ENCODE peak calls at places on chromosome 20, in seven cellular contexts. W is aorta, V is heart right ventricle, H is body of pancreas, D is mammary epithelial cell, E is adrenal gland, Y is left ventricle myocardium inferior. P is an unnamed sample. For H3K36me3, the result is how much of the 10 kb centered on the place peaks cover.

GRCh38 chr20:45798935-45799642 is 7.3 kb downstream of the DNTTIP1 start:
- DNase-seq in Y (no peak), E (peak), D (peak), V (no peak), W (peak), H (peak), P (peak)

GRCh38 chr20:46312075-46312944 is 4.0 kb upstream of the CDH22 start:
- DNase-seq in W (no peak), H (no peak), V (no peak), D (no peak), E (no peak), Y (no peak), P (no peak)

GRCh38 chr20:19120569-19120968 is 91.9 kb upstream of the SLC24A3 start:
- DNase-seq in Y (no peak), E (no peak), D (no peak), H (no peak), V (no peak), W (no peak), P (no peak)

GRCh38 chr20:35319206-35320197 is 27.3 kb upstream of the FAM83C start:
- DNase-seq in Y (no peak), E (no peak), W (no peak), V (no peak), H (no peak), D (no peak), P (peak)

GRCh38 chr20:4985658-4986057 is 15.7 kb downstream of the SLC23A2 start:
- DNase-seq in D (no peak), H (no peak), E (no peak), W (no peak), Y (no peak), V (no peak), P (no peak)

GRCh38 chr20:9460518-9460917 is 53.9 kb upstream of the LAMP5 start:
- DNase-seq in Y (no peak), W (no peak), D (peak), V (no peak), E (no peak), H (no peak), P (peak)

GRCh38 chr20:1629321-1629720 is 9.5 kb upstream of the SIRPB1 start:
- DNase-seq in Y (no peak), W (no peak), D (no peak), E (no peak), V (no peak), H (no peak), P (no peak)

GRCh38 chr20:890671-891070 is 25.5 kb downstream of the ANGPT4 start:
- DNase-seq in Y (no peak), V (no peak), D (no peak), H (no peak), W (no peak), E (no peak), P (no peak)

GRCh38 chr20:19786311-19786710 is 28.3 kb downstream of the RIN2 start:
- DNase-seq in E (peak), Y (peak), D (peak), W (no peak), H (peak), V (peak), P (peak)

GRCh38 chr20:44465001-44465560 is 10.6 kb upstream of the TTPAL start:
- DNase-seq in D (peak), W (peak), E (no peak), V (no peak), H (peak), Y (no peak), P (no peak)

GRCh38 chr20:12113468-12114371 is 196.0 kb downstream of the BTBD3 start:
- DNase-seq in V (no peak), H (peak), W (no peak), E (no peak), Y (no peak), D (peak), P (no peak)

GRCh38 chr20:64216036-64216435 is 39.5 kb upstream of the PCMTD2 start:
- DNase-seq in Y (no peak), D (no peak), E (peak), V (no peak), W (no peak), H (peak), P (no peak)

GRCh38 chr20:35023624-35024023 is 68.0 kb downstream of the MYH7B start:
- DNase-seq in Y (no peak), H (no peak), D (no peak), E (no peak), V (no peak), W (no peak), P (no peak)

GRCh38 chr20:45545754-45546453 is 1.3 kb downstream of the EPPIN start:
- DNase-seq in W (no peak), Y (no peak), D (peak), V (no peak), H (no peak), E (no peak), P (peak)

GRCh38 chr20:46523108-46523507 is 9.7 kb upstream of the ZNF334 start:
- DNase-seq in E (no peak), W (no peak), Y (no peak), H (no peak), D (no peak), V (no peak), P (no peak)

GRCh38 chr20:25005661-25006060 is 13.1 kb upstream of the APMAP start:
- DNase-seq in W (peak), E (peak), Y (no peak), H (no peak), V (no peak), D (no peak), P (no peak)

GRCh38 chr20:32205502-32206382 is 1.8 kb downstream of the PLAGL2 start:
- DNase-seq in Y (no peak), W (no peak), D (peak), E (no peak), H (no peak), V (no peak), P (no peak)

GRCh38 chr20:46557231-46557956 is 6.9 kb upstream of the OCSTAMP start:
- DNase-seq in W (no peak), V (no peak), H (no peak), Y (no peak), E (no peak), D (peak), P (no peak)

GRCh38 chr20:45229264-45230056 is 8.3 kb downstream of the SEMG2 start:
- DNase-seq in H (peak), Y (no peak), W (no peak), E (no peak), V (peak), D (peak), P (no peak)

GRCh38 chr20:13424174-13424833 is 203.2 kb downstream of the ISM1 start:
- DNase-seq in D (no peak), V (no peak), W (no peak), H (peak), Y (no peak), E (no peak), P (no peak)

GRCh38 chr20:43836790-43837189 is 77.9 kb upstream of the TOX2 start:
- DNase-seq in Y (no peak), E (no peak), V (no peak), H (no peak), D (no peak), W (no peak), P (no peak)

GRCh38 chr20:42530855-42531674 is 658.6 kb downstream of the PTPRT start:
- DNase-seq in W (no peak), D (no peak), H (peak), V (no peak), Y (no peak), E (peak), P (no peak)

GRCh38 chr20:462199-462991 is at the start of gene TBC1D20:
- DNase-seq in E (peak), W (peak), V (peak), D (peak), Y (peak), H (peak), P (peak)

GRCh38 chr20:35597186-35597585 is 18.4 kb upstream of the SPAG4 start:
- DNase-seq in D (no peak), W (peak), H (no peak), V (no peak), E (no peak), Y (no peak), P (no peak)

GRCh38 chr20:48659888-48660287 is 167.9 kb downstream of the PREX1 start:
- DNase-seq in D (no peak), H (peak), E (no peak), W (peak), V (no peak), Y (no peak), P (no peak)

GRCh38 chr20:24722586-24722985 is 226.5 kb upstream of the CST7 start:
- DNase-seq in V (no peak), Y (no peak), D (no peak), H (no peak), W (no peak), E (no peak), P (no peak)

GRCh38 chr20:34979366-34980153 is 23.9 kb downstream of the MYH7B start:
- DNase-seq in E (no peak), W (no peak), D (no peak), H (no peak), V (peak), Y (peak), P (no peak)

GRCh38 chr20:58073945-58074920 is 154.2 kb downstream of the ANKRD60 start:
- DNase-seq in W (no peak), V (no peak), E (peak), D (peak), H (peak), Y (no peak), P (peak)

GRCh38 chr20:61695741-61696140 is 369.9 kb downstream of the TAF4 start:
- DNase-seq in H (no peak), V (no peak), Y (no peak), D (no peak), E (no peak), W (no peak), P (no peak)

GRCh38 chr20:4805663-4806449 is 84.1 kb downstream of the PRND start:
- DNase-seq in D (no peak), Y (no peak), W (no peak), E (no peak), V (no peak), H (no peak), P (no peak)

GRCh38 chr20:51542894-51543788 is 622 bp upstream of the NFATC2 start:
- DNase-seq in E (no peak), H (no peak), Y (no peak), V (no peak), W (no peak), D (no peak), P (no peak)
- H3K27ac ChIP-seq in E (no peak), H (no peak), Y (peak), V (peak), W (no peak), D (no peak), P (no peak)

GRCh38 chr20:50153500-50154377 is at the start of gene PEDS1:
- DNase-seq in H (peak), V (peak), W (peak), Y (peak), D (peak), E (peak), P (peak)

GRCh38 chr20:50151034-50151743 is 2.3 kb downstream of the PEDS1 start:
- DNase-seq in W (no peak), Y (no peak), D (peak), H (peak), V (no peak), E (no peak), P (no peak)

GRCh38 chr20:50153153-50153499 is 397 bp downstream of the PEDS1 start:
- DNase-seq in H (no peak), V (no peak), Y (no peak), E (peak), W (no peak), D (no peak), P (no peak)

GRCh38 chr20:50149481-50150254 is 3.9 kb downstream of the PEDS1 start:
- DNase-seq in W (no peak), H (peak), E (no peak), D (no peak), V (no peak), Y (no peak), P (no peak)

GRCh38 chr20:50152394-50153152 is 950 bp downstream of the PEDS1 start:
- DNase-seq in Y (no peak), E (no peak), W (no peak), H (peak), V (no peak), D (peak), P (no peak)
- H3K36me3 ChIP-seq in Y (under half), E (under half), W (under half), H (under half), V (under half), D (under half), P (under half)

DNA sequence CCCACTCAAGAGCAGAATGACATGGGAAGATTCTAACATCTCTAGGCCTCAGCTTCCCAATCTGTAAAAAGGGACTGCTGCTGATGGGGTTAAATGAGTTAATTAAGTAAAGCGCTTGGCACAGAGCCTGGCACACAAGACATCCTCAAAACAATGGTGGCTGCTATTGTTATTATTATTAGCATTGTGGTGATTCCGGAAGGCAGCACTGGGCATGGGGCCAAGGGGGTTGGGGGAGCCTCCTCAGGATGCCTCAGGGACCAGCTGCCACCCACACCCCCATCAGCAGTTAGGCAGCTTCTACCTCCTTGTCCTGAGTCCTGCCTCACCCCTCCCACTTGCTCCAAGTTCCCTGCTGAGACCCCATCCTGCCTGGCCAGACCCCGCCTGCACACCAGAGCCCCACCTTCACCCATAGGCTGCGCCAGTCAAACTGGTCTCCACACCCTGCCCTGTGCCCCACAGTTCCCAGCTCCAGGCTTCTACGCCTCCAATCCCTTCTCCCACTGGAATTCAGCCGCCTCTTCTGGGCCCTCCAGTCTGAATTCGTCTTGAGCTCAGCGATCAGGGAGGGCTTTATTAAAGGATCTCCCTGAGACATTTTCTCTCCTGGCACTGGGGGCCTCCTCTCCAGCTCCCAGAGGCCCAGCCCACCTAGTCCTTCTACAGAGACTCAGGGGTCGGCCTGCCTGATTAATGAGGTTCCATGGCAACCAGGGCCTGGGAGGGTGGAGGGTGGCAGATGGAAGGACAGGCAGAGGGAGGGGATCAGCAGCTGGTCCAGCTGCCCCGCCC is 1.5 kb downstream of the E2F1 start:
- DNase-seq in Y (no peak), E (peak), V (no peak), D (no peak), H (no peak), W (no peak), P (no peak)
- H3K4me3 ChIP-seq in Y (peak), E (no peak), V (peak), D (peak), H (no peak), W (no peak), P (peak)

DNA sequence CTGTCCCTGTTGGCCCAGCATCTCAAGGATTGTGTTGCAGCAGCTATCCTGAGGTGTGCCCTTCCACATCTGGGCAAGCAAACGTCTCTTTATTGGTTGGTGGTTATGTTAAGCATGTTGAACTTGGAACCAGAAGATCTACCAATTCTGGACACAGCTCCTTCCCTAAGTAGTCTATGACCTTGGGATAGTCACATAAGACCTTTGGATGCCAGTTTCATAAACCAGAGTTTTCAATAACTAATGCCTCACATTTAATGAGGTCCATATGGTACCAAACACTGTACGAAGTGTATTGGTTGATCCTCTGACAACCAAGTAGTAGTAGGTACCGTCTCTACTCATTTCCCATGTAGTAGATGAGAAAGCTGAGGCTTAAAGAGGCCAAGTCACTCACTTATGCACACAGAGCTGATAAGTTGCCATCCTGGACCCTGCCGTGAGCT is 3.7 kb downstream of the CYP24A1 start:
- DNase-seq in D (no peak), H (no peak), W (no peak), Y (no peak), V (no peak), E (no peak), P (no peak)
- H3K27ac ChIP-seq in D (no peak), H (no peak), W (no peak), Y (no peak), V (no peak), E (no peak), P (no peak)

GRCh38 chr20:21100590-21101452 is 5.3 kb downstream of the LINC00237 start:
- DNase-seq in W (peak), V (no peak), D (no peak), Y (no peak), E (no peak), H (no peak), P (no peak)

GRCh38 chr20:21101453-21102251 is 4.5 kb downstream of the LINC00237 start:
- DNase-seq in W (peak), H (peak), Y (no peak), E (no peak), D (no peak), V (no peak), P (no peak)

GRCh38 chr20:21102252-21102609 is 3.9 kb downstream of the LINC00237 start:
- DNase-seq in E (no peak), H (no peak), W (no peak), V (no peak), Y (no peak), D (no peak), P (no peak)

GRCh38 chr20:21099653-21100589 is 6.2 kb downstream of the LINC00237 start:
- DNase-seq in D (no peak), V (peak), W (peak), H (peak), E (no peak), Y (peak), P (no peak)

GRCh38 chr20:21096321-21097043 is 9.7 kb downstream of the LINC00237 start:
- DNase-seq in D (no peak), E (no peak), V (no peak), Y (no peak), W (no peak), H (no peak), P (peak)
- H3K36me3 ChIP-seq in D (under half), E (under half), V (under half), Y (under half), W (under half), H (under half), P (under half)

DNA sequence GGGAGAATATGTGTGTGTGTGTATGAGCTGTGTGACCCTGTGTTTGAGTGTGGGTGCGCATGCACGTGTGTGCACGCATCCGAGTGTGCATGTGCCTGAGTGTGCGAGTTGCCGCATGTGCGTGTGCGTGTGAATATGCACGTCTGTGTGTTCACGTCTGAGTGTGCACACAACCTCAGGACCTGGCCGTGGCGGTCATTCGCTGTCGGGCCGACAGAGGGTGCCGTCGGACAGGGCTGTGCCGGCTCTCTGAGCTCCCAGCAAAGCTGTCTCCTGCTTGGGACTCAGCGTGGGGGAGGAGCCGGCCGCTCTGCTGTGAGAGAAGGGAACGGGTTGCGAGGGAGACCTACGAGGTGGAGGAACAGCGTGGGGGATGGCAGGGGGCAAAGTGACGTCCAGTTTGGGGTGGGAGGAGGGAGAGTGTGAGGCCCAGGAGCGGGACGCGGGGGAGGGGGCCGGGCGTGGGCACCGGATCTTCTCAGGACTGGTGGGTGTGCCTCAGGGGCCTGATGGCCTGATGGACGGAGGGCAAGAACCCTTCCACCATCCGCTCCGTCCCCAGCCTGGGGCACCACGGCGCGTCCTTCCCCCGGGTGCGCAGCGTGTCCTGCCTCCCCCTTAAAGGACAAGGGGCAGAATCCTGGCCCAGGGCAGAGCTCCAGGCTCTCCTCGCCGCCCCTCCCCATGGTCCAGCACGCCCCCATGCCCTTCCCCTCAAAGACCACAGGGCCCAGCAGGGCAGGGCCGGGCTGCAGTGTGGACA is 19.9 kb downstream of the SLC17A9 start:
- DNase-seq in D (peak), E (peak), Y (peak), H (peak), V (peak), W (peak), P (peak)
- H3K4me3 ChIP-seq in D (peak), E (no peak), Y (peak), H (no peak), V (peak), W (no peak), P (peak)

GRCh38 chr20:23370274-23370673 is 8.3 kb downstream of the GZF1 start:
- DNase-seq in V (no peak), W (no peak), D (no peak), E (no peak), H (no peak), Y (no peak), P (no peak)
- H3K27ac ChIP-seq in V (no peak), W (no peak), D (no peak), E (no peak), H (no peak), Y (no peak), P (no peak)